ENCODE peak calls at places on chromosomes 16 and 17, in eight cellular contexts. One of them, this sample, is unnamed.

GRCh38 chr17:1413281-1413791 is 13.3 kb upstream of the YWHAE start:
- DNase-seq in colonic mucosa: peak; percentile 38
- DNase-seq in effector memory CD4-positive, alpha-beta T cell: no peak
- DNase-seq in aorta: peak; percentile 89
- DNase-seq in WERI-Rb-1: peak; percentile 32
- DNase-seq in mesendoderm: no peak
- DNase-seq in brain microvascular endothelial cell: peak; percentile 77
- DNase-seq in IMR-90: peak; percentile 86
- DNase-seq in this sample: no peak

GRCh38 chr17:51647873-51648272 is 387.5 kb downstream of the UTP18 start:
- DNase-seq in colonic mucosa: no peak
- DNase-seq in effector memory CD4-positive, alpha-beta T cell: no peak
- DNase-seq in aorta: no peak
- DNase-seq in WERI-Rb-1: no peak
- DNase-seq in mesendoderm: peak; percentile 23
- DNase-seq in brain microvascular endothelial cell: no peak
- DNase-seq in IMR-90: no peak
- DNase-seq in this sample: peak; percentile 67

GRCh38 chr17:3978421-3979275 is 14.4 kb upstream of the ATP2A3 start:
- DNase-seq in colonic mucosa: peak; percentile 91
- DNase-seq in effector memory CD4-positive, alpha-beta T cell: no peak
- DNase-seq in aorta: peak; percentile 56
- DNase-seq in WERI-Rb-1: no peak
- DNase-seq in mesendoderm: no peak
- DNase-seq in brain microvascular endothelial cell: no peak
- DNase-seq in IMR-90: no peak
- DNase-seq in this sample: no peak

GRCh38 chr16:86709902-86710601 is 131.7 kb downstream of the FOXL1 start:
- DNase-seq in colonic mucosa: no peak
- DNase-seq in effector memory CD4-positive, alpha-beta T cell: no peak
- DNase-seq in aorta: no peak
- DNase-seq in WERI-Rb-1: no peak
- DNase-seq in mesendoderm: no peak
- DNase-seq in brain microvascular endothelial cell: no peak
- DNase-seq in IMR-90: no peak
- DNase-seq in this sample: no peak

GRCh38 chr16:84416407-84417321 is 48.3 kb downstream of the ATP2C2 start:
- DNase-seq in colonic mucosa: no peak
- DNase-seq in effector memory CD4-positive, alpha-beta T cell: no peak
- DNase-seq in aorta: no peak
- DNase-seq in WERI-Rb-1: no peak
- DNase-seq in mesendoderm: no peak
- DNase-seq in brain microvascular endothelial cell: no peak
- DNase-seq in IMR-90: no peak
- DNase-seq in this sample: no peak

GRCh38 chr17:53837131-53837530 is 14.4 kb downstream of the KIF2B start:
- DNase-seq in colonic mucosa: no peak
- DNase-seq in effector memory CD4-positive, alpha-beta T cell: no peak
- DNase-seq in aorta: no peak
- DNase-seq in WERI-Rb-1: no peak
- DNase-seq in mesendoderm: no peak
- DNase-seq in brain microvascular endothelial cell: no peak
- DNase-seq in IMR-90: no peak
- DNase-seq in this sample: no peak

GRCh38 chr16:67963325-67964321 is 4.8 kb downstream of the SLC12A4 start:
- DNase-seq in colonic mucosa: no peak
- DNase-seq in effector memory CD4-positive, alpha-beta T cell: no peak
- DNase-seq in aorta: peak; percentile 80
- DNase-seq in WERI-Rb-1: no peak
- DNase-seq in mesendoderm: peak; percentile 29
- DNase-seq in brain microvascular endothelial cell: no peak
- DNase-seq in IMR-90: no peak
- DNase-seq in this sample: no peak

GRCh38 chr17:2233441-2233947 is 70.1 kb downstream of the SMG6 start:
- DNase-seq in colonic mucosa: no peak
- DNase-seq in effector memory CD4-positive, alpha-beta T cell: no peak
- DNase-seq in aorta: no peak
- DNase-seq in WERI-Rb-1: no peak
- DNase-seq in mesendoderm: no peak
- DNase-seq in brain microvascular endothelial cell: peak; percentile 88
- DNase-seq in IMR-90: peak; percentile 89
- DNase-seq in this sample: no peak

GRCh38 chr17:45740553-45741330 is 43.4 kb upstream of the CRHR1 start:
- DNase-seq in colonic mucosa: peak; percentile 19
- DNase-seq in effector memory CD4-positive, alpha-beta T cell: no peak
- DNase-seq in aorta: peak; percentile 68
- DNase-seq in WERI-Rb-1: peak; percentile 78
- DNase-seq in mesendoderm: peak; percentile 96
- DNase-seq in brain microvascular endothelial cell: peak; percentile 12
- DNase-seq in IMR-90: peak; percentile 13
- DNase-seq in this sample: peak; percentile 15

GRCh38 chr16:27154573-27155521 is 48.5 kb upstream of the KDM8 start:
- DNase-seq in colonic mucosa: peak; percentile 74
- DNase-seq in effector memory CD4-positive, alpha-beta T cell: peak; percentile 24
- DNase-seq in aorta: peak; percentile 91
- DNase-seq in WERI-Rb-1: peak; percentile 68
- DNase-seq in mesendoderm: peak; percentile 72
- DNase-seq in brain microvascular endothelial cell: peak; percentile 24
- DNase-seq in IMR-90: peak; percentile 21
- DNase-seq in this sample: peak; percentile 10

GRCh38 chr17:1229891-1230571 is 40.2 kb upstream of the BHLHA9 start:
- DNase-seq in colonic mucosa: no peak
- DNase-seq in effector memory CD4-positive, alpha-beta T cell: no peak
- DNase-seq in aorta: no peak
- DNase-seq in WERI-Rb-1: no peak
- DNase-seq in mesendoderm: no peak
- DNase-seq in brain microvascular endothelial cell: no peak
- DNase-seq in IMR-90: no peak
- DNase-seq in this sample: no peak

GRCh38 chr17:63647065-63647725 is 25.0 kb downstream of the MAP3K3 start:
- DNase-seq in colonic mucosa: no peak
- DNase-seq in effector memory CD4-positive, alpha-beta T cell: no peak
- DNase-seq in aorta: no peak
- DNase-seq in WERI-Rb-1: no peak
- DNase-seq in mesendoderm: peak; percentile 42
- DNase-seq in brain microvascular endothelial cell: peak; percentile 41
- DNase-seq in IMR-90: peak; percentile 82
- DNase-seq in this sample: peak; percentile 43

GRCh38 chr17:21452377-21453143 is 76.4 kb downstream of the KCNJ12 start:
- DNase-seq in colonic mucosa: peak; percentile 58
- DNase-seq in effector memory CD4-positive, alpha-beta T cell: no peak
- DNase-seq in aorta: no peak
- DNase-seq in WERI-Rb-1: peak; percentile 43
- DNase-seq in mesendoderm: peak; percentile 89
- DNase-seq in brain microvascular endothelial cell: peak; percentile 59
- DNase-seq in IMR-90: peak; percentile 65
- DNase-seq in this sample: peak; percentile 66

GRCh38 chr17:45200701-45201100 is 21.0 kb upstream of the FMNL1 start:
- DNase-seq in colonic mucosa: no peak
- DNase-seq in effector memory CD4-positive, alpha-beta T cell: no peak
- DNase-seq in aorta: no peak
- DNase-seq in WERI-Rb-1: no peak
- DNase-seq in mesendoderm: peak; percentile 53
- DNase-seq in brain microvascular endothelial cell: no peak
- DNase-seq in IMR-90: no peak
- DNase-seq in this sample: no peak

GRCh38 chr17:81097943-81098308 is 63.0 kb downstream of the BAIAP2 start:
- DNase-seq in colonic mucosa: peak; percentile 34
- DNase-seq in effector memory CD4-positive, alpha-beta T cell: no peak
- DNase-seq in aorta: no peak
- DNase-seq in WERI-Rb-1: no peak
- DNase-seq in mesendoderm: no peak
- DNase-seq in brain microvascular endothelial cell: peak; percentile 12
- DNase-seq in IMR-90: peak; percentile 30
- DNase-seq in this sample: no peak

GRCh38 chr16:80125677-80126076 is 415.1 kb upstream of the DYNLRB2 start:
- DNase-seq in colonic mucosa: peak; percentile 27
- DNase-seq in effector memory CD4-positive, alpha-beta T cell: no peak
- DNase-seq in aorta: peak; percentile 73
- DNase-seq in WERI-Rb-1: no peak
- DNase-seq in mesendoderm: no peak
- DNase-seq in brain microvascular endothelial cell: no peak
- DNase-seq in IMR-90: no peak
- DNase-seq in this sample: no peak

DNA sequence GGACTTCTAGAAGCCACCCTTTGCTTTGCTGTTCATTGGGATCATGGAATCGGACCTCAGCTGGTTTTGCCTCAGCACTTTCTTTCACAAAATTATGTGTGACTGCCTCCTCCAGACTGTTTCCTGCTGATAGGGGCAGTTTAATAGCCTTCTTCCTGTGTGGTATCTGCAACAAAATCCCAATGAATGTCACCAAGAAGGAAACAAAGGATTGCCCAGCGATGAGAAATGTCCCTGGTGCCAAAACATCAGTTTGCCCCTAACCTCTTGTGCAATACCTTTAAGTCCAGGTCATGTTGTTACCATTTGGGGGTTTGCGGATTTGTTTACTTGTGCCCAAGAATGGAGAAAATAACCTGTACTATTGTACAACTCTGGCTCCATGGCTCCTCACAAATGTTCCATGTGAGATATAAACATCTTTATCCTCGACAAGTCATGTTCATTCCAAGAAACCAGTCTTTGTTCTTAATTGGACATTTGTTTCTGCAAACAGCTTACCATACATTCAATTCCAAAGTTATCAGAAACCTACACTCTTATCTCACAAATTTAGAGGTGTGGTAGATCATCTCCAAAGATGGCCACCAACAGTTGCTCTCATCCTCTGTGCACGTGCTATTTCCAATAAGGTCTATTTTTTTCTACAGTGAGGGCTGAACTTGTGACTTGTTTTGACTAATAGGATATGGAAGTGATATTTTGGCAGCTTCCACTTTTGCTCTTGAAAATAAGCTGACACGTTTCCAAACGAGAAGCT is 14.8 kb downstream of the TAC4 start:
- DNase-seq in colonic mucosa: no peak
- DNase-seq in effector memory CD4-positive, alpha-beta T cell: no peak
- DNase-seq in aorta: no peak
- DNase-seq in WERI-Rb-1: no peak
- DNase-seq in mesendoderm: peak; percentile 27
- DNase-seq in brain microvascular endothelial cell: no peak
- DNase-seq in IMR-90: no peak
- DNase-seq in this sample: no peak
- H3K27me3 ChIP-seq in colonic mucosa: no peaks in the 10 kb centered on the region
- H3K27me3 ChIP-seq in effector memory CD4-positive, alpha-beta T cell: no peaks in the 10 kb centered on the region
- H3K27me3 ChIP-seq in aorta: no peaks in the 10 kb centered on the region
- H3K27me3 ChIP-seq in WERI-Rb-1: no peaks in the 10 kb centered on the region
- H3K27me3 ChIP-seq in mesendoderm: no peaks in the 10 kb centered on the region
- H3K27me3 ChIP-seq in brain microvascular endothelial cell: no peaks in the 10 kb centered on the region
- H3K27me3 ChIP-seq in IMR-90: no peaks in the 10 kb centered on the region
- H3K27me3 ChIP-seq in this sample: no peaks in the 10 kb centered on the region

GRCh38 chr17:17506181-17506741 is 10.1 kb upstream of the RASD1 start:
- DNase-seq in colonic mucosa: peak; percentile 42
- DNase-seq in effector memory CD4-positive, alpha-beta T cell: no peak
- DNase-seq in aorta: no peak
- DNase-seq in WERI-Rb-1: no peak
- DNase-seq in mesendoderm: no peak
- DNase-seq in brain microvascular endothelial cell: no peak
- DNase-seq in IMR-90: no peak
- DNase-seq in this sample: no peak
- H3K27ac ChIP-seq in colonic mucosa: no peak overlapping the region
- H3K27ac ChIP-seq in effector memory CD4-positive, alpha-beta T cell: no peak overlapping the region
- H3K27ac ChIP-seq in aorta: no peak overlapping the region
- H3K27ac ChIP-seq in WERI-Rb-1: no peak overlapping the region
- H3K27ac ChIP-seq in mesendoderm: no peak overlapping the region
- H3K27ac ChIP-seq in brain microvascular endothelial cell: no peak overlapping the region
- H3K27ac ChIP-seq in IMR-90: no peak overlapping the region
- H3K27ac ChIP-seq in this sample: no peak overlapping the region

GRCh38 chr17:6679241-6679640 is 27.7 kb downstream of the C17orf100 start:
- DNase-seq in colonic mucosa: no peak
- DNase-seq in effector memory CD4-positive, alpha-beta T cell: no peak
- DNase-seq in aorta: no peak
- DNase-seq in WERI-Rb-1: no peak
- DNase-seq in mesendoderm: no peak
- DNase-seq in brain microvascular endothelial cell: no peak
- DNase-seq in IMR-90: no peak
- DNase-seq in this sample: no peak

GRCh38 chr17:6676802-6677157 is 25.2 kb downstream of the C17orf100 start:
- DNase-seq in colonic mucosa: no peak
- DNase-seq in effector memory CD4-positive, alpha-beta T cell: no peak
- DNase-seq in aorta: no peak
- DNase-seq in WERI-Rb-1: no peak
- DNase-seq in mesendoderm: no peak
- DNase-seq in brain microvascular endothelial cell: no peak
- DNase-seq in IMR-90: no peak
- DNase-seq in this sample: no peak

GRCh38 chr17:6675426-6675825 is 23.9 kb downstream of the C17orf100 start:
- DNase-seq in colonic mucosa: no peak
- DNase-seq in effector memory CD4-positive, alpha-beta T cell: no peak
- DNase-seq in aorta: no peak
- DNase-seq in WERI-Rb-1: no peak
- DNase-seq in mesendoderm: no peak
- DNase-seq in brain microvascular endothelial cell: no peak
- DNase-seq in IMR-90: no peak
- DNase-seq in this sample: no peak

GRCh38 chr17:6677158-6677831 is 25.7 kb downstream of the C17orf100 start:
- DNase-seq in colonic mucosa: no peak
- DNase-seq in effector memory CD4-positive, alpha-beta T cell: no peak
- DNase-seq in aorta: no peak
- DNase-seq in WERI-Rb-1: no peak
- DNase-seq in mesendoderm: no peak
- DNase-seq in brain microvascular endothelial cell: peak; percentile 26
- DNase-seq in IMR-90: peak; percentile 3
- DNase-seq in this sample: peak; percentile 50

GRCh38 chr17:6677946-6678345 is 26.4 kb downstream of the C17orf100 start:
- DNase-seq in colonic mucosa: no peak
- DNase-seq in effector memory CD4-positive, alpha-beta T cell: no peak
- DNase-seq in aorta: no peak
- DNase-seq in WERI-Rb-1: no peak
- DNase-seq in mesendoderm: no peak
- DNase-seq in brain microvascular endothelial cell: no peak
- DNase-seq in IMR-90: no peak
- DNase-seq in this sample: no peak
- H3K27me3 ChIP-seq in colonic mucosa: no peaks in the 10 kb centered on the region
- H3K27me3 ChIP-seq in effector memory CD4-positive, alpha-beta T cell: peaks cover 5% of the 10 kb centered on the region
- H3K27me3 ChIP-seq in aorta: no peaks in the 10 kb centered on the region
- H3K27me3 ChIP-seq in WERI-Rb-1: peaks cover 10% of the 10 kb centered on the region
- H3K27me3 ChIP-seq in mesendoderm: no peaks in the 10 kb centered on the region
- H3K27me3 ChIP-seq in brain microvascular endothelial cell: peaks cover 2% of the 10 kb centered on the region
- H3K27me3 ChIP-seq in IMR-90: peaks cover 29% of the 10 kb centered on the region
- H3K27me3 ChIP-seq in this sample: no peaks in the 10 kb centered on the region

GRCh38 chr17:60249517-60249826 is 99.7 kb downstream of the CA4 start:
- DNase-seq in colonic mucosa: no peak
- DNase-seq in effector memory CD4-positive, alpha-beta T cell: no peak
- DNase-seq in aorta: no peak
- DNase-seq in WERI-Rb-1: no peak
- DNase-seq in mesendoderm: no peak
- DNase-seq in brain microvascular endothelial cell: no peak
- DNase-seq in IMR-90: peak; percentile 51
- DNase-seq in this sample: no peak
- H3K27ac ChIP-seq in colonic mucosa: peak overlapping the region; percentile 58
- H3K27ac ChIP-seq in effector memory CD4-positive, alpha-beta T cell: no peak overlapping the region
- H3K27ac ChIP-seq in aorta: no peak overlapping the region
- H3K27ac ChIP-seq in WERI-Rb-1: no peak overlapping the region
- H3K27ac ChIP-seq in mesendoderm: no peak overlapping the region
- H3K27ac ChIP-seq in brain microvascular endothelial cell: no peak overlapping the region
- H3K27ac ChIP-seq in IMR-90: no peak overlapping the region
- H3K27ac ChIP-seq in this sample: no peak overlapping the region

GRCh38 chr16:152141-153128 is at the start of gene HBZ:
- DNase-seq in colonic mucosa: no peak
- DNase-seq in effector memory CD4-positive, alpha-beta T cell: no peak
- DNase-seq in aorta: peak; percentile 61
- DNase-seq in WERI-Rb-1: no peak
- DNase-seq in mesendoderm: no peak
- DNase-seq in brain microvascular endothelial cell: no peak
- DNase-seq in IMR-90: no peak
- DNase-seq in this sample: no peak
- H3K27me3 ChIP-seq in colonic mucosa: peaks cover 10% of the 10 kb centered on the region
- H3K27me3 ChIP-seq in effector memory CD4-positive, alpha-beta T cell: peaks cover 6% of the 10 kb centered on the region
- H3K27me3 ChIP-seq in aorta: no peaks in the 10 kb centered on the region
- H3K27me3 ChIP-seq in WERI-Rb-1: no peaks in the 10 kb centered on the region
- H3K27me3 ChIP-seq in mesendoderm: peaks cover 7% of the 10 kb centered on the region
- H3K27me3 ChIP-seq in brain microvascular endothelial cell: no peaks in the 10 kb centered on the region
- H3K27me3 ChIP-seq in IMR-90: peaks cover 10% of the 10 kb centered on the region
- H3K27me3 ChIP-seq in this sample: peaks cover 24% of the 10 kb centered on the region